ENCODE peak calls at places on chromosomes 16 and 17, in five cellular contexts. U is CD4-positive, CD25-positive, alpha-beta regulatory T cell; O is effector memory CD4-positive, alpha-beta T cell; E is SK-N-MC; F is psoas muscle. Y is an unnamed sample. For H3K36me3, the result is how much of the 10 kb centered on the place peaks cover.

GRCh38 chr16:57106767-57107166 is 14.4 kb downstream of the CPNE2 start:
- DNase-seq in U (no peak), O (no peak), E (no peak), F (peak), Y (no peak)

GRCh38 chr17:8875416-8875815 is 7.9 kb upstream of the PIK3R6 start:
- DNase-seq in U (no peak), O (no peak), E (no peak), F (no peak), Y (no peak)

GRCh38 chr17:39099686-39100293 is 51.6 kb downstream of the PLXDC1 start:
- DNase-seq in U (no peak), O (no peak), E (peak), F (peak), Y (no peak)

GRCh38 chr16:53913082-53913870 is 209.3 kb downstream of the FTO start:
- DNase-seq in U (no peak), O (no peak), E (no peak), F (no peak), Y (peak)

GRCh38 chr16:49644143-49644460 is 211.8 kb downstream of the ZNF423 start:
- DNase-seq in U (no peak), O (no peak), E (no peak), F (no peak), Y (no peak)

GRCh38 chr16:87860553-87861299 is 8.6 kb downstream of the SLC7A5 start:
- DNase-seq in U (no peak), O (no peak), E (no peak), F (peak), Y (no peak)

GRCh38 chr17:41917957-41918391 is 777 bp downstream of the ACLY start:
- DNase-seq in U (peak), O (peak), E (no peak), F (peak), Y (peak)

GRCh38 chr16:65318138-65318537 is 196.3 kb upstream of the CDH11 start:
- DNase-seq in U (no peak), O (no peak), E (no peak), F (no peak), Y (no peak)

GRCh38 chr16:81318711-81319110 is 3.9 kb downstream of the GAN start:
- DNase-seq in U (no peak), O (no peak), E (no peak), F (no peak), Y (no peak)

GRCh38 chr16:81321039-81321438 is 6.3 kb downstream of the GAN start:
- DNase-seq in U (no peak), O (no peak), E (no peak), F (no peak), Y (no peak)

GRCh38 chr16:81316176-81316496 is 1.4 kb downstream of the GAN start:
- DNase-seq in U (no peak), O (no peak), E (no peak), F (no peak), Y (no peak)

GRCh38 chr16:81321537-81321936 is 6.8 kb downstream of the GAN start:
- DNase-seq in U (no peak), O (no peak), E (no peak), F (no peak), Y (no peak)

DNA sequence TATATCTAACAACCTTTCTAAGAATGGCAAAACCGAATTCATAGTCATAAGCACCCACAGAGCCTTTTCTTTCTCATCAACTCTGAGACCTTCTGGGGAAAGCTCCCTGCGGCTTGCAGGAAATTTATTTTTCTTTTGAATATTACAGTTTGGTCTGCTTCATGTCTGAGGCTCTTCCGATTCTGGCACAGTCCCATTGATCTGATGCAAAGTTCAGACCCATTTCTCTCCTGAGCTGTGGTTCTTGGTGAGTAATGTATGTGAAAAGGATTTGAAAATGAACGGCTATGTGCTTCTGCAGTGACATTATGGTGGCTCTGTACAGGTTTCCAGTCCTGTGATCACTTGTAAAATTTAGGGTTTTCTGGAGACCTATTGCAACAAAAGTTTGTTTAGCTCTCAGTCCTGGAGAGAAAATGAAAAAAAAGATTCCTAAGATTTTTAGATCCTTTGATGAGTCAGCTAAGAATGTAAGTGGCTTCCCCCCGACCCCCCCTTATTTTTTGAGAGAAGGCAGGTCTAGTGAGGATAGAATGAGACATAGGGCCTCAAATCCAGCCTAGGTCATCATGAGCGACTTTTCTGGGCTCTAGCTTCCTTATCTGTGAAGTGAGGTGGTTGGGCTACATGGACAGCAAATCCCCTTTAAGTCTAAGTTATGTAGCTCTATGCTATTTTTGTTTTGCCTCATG is 4.6 kb downstream of the GAN start:
- DNase-seq in U (no peak), O (no peak), E (no peak), F (no peak), Y (no peak)
- H3K27ac ChIP-seq in U (no peak), O (no peak), E (peak), F (no peak), Y (no peak)

DNA sequence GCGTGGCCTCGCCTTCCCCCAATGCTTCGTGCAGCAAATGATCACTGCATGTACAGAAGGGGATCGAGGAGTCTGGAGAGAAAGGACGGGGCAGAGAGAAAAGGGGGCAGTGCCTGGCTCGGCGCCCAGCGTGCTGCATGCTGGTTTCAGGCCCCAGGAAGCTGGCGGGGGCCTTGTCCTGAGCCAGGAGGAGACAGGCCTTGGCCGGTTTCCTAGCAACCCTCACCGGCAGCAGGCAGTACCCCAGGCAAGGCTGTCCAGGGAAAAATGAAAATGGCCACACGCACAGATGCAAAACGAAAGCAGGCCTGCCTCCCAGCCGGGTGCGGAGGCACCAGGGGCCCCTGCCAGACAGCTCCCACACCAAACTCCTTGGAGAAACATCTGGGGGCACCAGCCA is 126.3 kb downstream of the ZFHX3 start:
- DNase-seq in U (no peak), O (no peak), E (no peak), F (no peak), Y (no peak)
- H3K4me3 ChIP-seq in U (no peak), O (no peak), E (no peak), F (no peak), Y (no peak)

GRCh38 chr16:23587726-23588125 is 8.4 kb downstream of the NDUFAB1 start:
- DNase-seq in U (no peak), O (no peak), E (no peak), F (no peak), Y (no peak)
- H3K36me3 ChIP-seq in U (half or more), O (half or more), E (half or more), F (under half), Y (under half)

GRCh38 chr17:75209061-75209460 is 3.6 kb downstream of the NUP85 start:
- DNase-seq in U (no peak), O (no peak), E (no peak), F (no peak), Y (no peak)

GRCh38 chr17:75208161-75208560 is 2.7 kb downstream of the NUP85 start:
- DNase-seq in U (no peak), O (no peak), E (no peak), F (no peak), Y (no peak)

GRCh38 chr17:75205793-75206163 is 299 bp downstream of the NUP85 start:
- DNase-seq in U (no peak), O (no peak), E (no peak), F (no peak), Y (no peak)

GRCh38 chr17:75207760-75208159 is 2.3 kb downstream of the NUP85 start:
- DNase-seq in U (no peak), O (no peak), E (no peak), F (no peak), Y (no peak)

DNA sequence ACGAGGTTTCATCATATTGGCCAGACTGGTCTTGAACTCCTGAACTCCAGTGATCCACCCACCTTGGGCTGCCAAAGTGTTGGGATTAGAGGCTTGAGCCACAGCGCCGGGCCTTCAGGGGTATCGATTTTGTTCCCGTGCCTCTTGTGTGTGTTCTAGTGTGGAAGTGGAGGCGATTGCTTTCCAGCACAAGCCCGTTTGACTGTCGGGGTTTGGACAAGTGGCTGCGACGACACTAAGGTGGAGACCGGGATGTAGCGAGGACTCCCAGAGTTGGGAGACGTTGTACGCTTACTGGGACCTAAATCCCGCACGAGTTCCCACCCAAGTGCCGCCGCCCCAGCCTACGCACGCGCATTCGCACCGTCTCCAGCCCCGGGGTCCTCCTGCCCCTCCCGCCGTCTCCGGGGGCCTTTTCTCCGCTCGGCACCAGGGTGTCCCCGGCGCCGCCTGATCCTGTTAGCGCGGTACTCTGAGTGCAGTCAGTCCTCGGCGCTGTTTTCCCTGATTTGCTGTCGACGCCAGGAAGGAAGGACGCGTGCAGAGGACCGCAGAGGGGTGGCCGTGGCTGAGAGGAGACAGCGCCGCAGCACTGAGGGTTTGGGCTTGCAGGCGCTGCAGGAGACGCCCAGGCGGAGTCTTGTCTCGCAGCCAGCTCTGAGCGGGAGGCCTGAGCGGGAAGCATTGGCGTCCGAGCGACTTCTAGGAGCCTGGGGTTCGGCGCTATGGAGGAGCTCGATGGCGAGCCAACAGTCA is at the start of gene NUP85:
- DNase-seq in U (peak), O (peak), E (peak), F (peak), Y (peak)
- H3K27ac ChIP-seq in U (peak), O (peak), E (peak), F (peak), Y (peak)

DNA sequence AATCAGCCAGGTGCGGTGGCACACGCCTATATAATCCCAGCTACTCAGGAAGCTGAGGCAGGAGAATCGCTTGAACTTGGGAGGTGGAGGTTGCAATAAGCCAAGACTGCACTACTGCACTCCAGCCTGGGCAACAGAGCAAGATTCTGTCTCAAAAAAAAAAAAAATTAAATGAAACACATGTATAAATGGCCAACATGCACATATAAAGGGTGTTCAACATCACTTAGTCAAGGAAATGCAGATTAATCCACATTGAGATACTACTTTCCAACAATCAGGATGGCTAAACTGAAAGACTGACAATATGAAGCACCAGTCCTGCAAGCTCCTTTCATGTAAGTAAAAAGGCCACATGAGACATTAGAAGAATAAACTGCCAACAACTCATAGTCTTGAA is 20.5 kb downstream of the USP32 start:
- DNase-seq in U (no peak), O (no peak), E (no peak), F (no peak), Y (no peak)
- H3K4me3 ChIP-seq in U (no peak), O (no peak), E (no peak), F (no peak), Y (no peak)